ENCODE peak calls at places on chromosome 1, in seven cellular contexts. O is adipocyte, V is SJSA1, S is RWPE2, F is MM.1S, U is esophagus squamous epithelium, R is stomach. Z is an unnamed sample.

GRCh38 chr1:231419738-231420298 is 2.3 kb downstream of the EGLN1 start:
- DNase-seq in F (peak; percentile 22), R (no peak), O (no peak), U (no peak), V (peak; percentile 46), S (no peak), Z (no peak)

GRCh38 chr1:35756064-35756463 is 13.7 kb downstream of the CLSPN start:
- DNase-seq in F (no peak), O (no peak), U (no peak), R (no peak), V (no peak), S (no peak), Z (no peak)

GRCh38 chr1:167564592-167564991 is 11.0 kb upstream of the CREG1 start:
- DNase-seq in S (no peak), R (no peak), O (peak; percentile 53), F (no peak), V (no peak), U (no peak), Z (no peak)

GRCh38 chr1:235304549-235305451 is 23.2 kb downstream of the ARID4B start:
- DNase-seq in O (no peak), S (no peak), U (no peak), F (no peak), V (no peak), R (no peak), Z (no peak)

GRCh38 chr1:45543599-45544417 is 6.8 kb upstream of the AKR1A1 start:
- DNase-seq in R (peak; percentile 55), U (peak; percentile 32), S (no peak), F (peak; percentile 73), V (no peak), O (no peak), Z (no peak)

GRCh38 chr1:29105822-29106221 is 17.9 kb downstream of the TMEM200B start:
- DNase-seq in R (no peak), O (no peak), S (no peak), U (no peak), V (peak; percentile 11), F (no peak), Z (no peak)

GRCh38 chr1:209549384-209550001 is 34.0 kb upstream of the CAMK1G start:
- DNase-seq in O (no peak), F (no peak), V (no peak), U (no peak), R (no peak), S (no peak), Z (no peak)

GRCh38 chr1:36693652-36694051 is 210.9 kb upstream of the CSF3R start:
- DNase-seq in O (no peak), R (no peak), V (no peak), F (no peak), S (no peak), U (no peak), Z (no peak)

GRCh38 chr1:48677306-48678287 is 99.1 kb downstream of the BEND5 start:
- DNase-seq in R (peak; percentile 81), S (no peak), O (peak; percentile 88), F (peak; percentile 57), U (no peak), V (peak; percentile 31), Z (peak; percentile 3)

GRCh38 chr1:197632651-197633050 is 142.6 kb downstream of the DENND1B start:
- DNase-seq in R (no peak), U (no peak), O (no peak), S (no peak), V (no peak), F (no peak), Z (no peak)

DNA sequence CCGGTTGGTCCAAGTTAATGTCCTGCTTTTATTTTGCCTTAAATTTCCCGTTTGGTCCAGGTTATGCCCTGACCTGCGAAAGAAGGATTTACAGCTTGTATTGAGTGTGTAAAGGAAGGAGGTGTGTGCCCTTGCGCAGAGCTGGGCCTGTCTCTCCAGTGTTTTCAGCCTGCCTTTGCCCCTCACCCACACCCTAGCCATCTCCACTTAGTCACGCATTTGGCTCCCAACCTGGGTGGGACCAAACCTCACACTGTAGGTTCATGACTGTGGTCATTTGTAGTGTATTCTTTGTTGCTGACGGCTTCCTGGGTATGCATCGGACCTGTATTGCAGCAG is 567 bp upstream of the SRSF10 start:
- DNase-seq in V (peak; percentile 89), U (no peak), F (no peak), O (peak; percentile 41), S (peak; percentile 89), R (no peak), Z (peak; percentile 62)
- H3K4me3 ChIP-seq in V (peak overlapping the region; percentile 90), U (peak overlapping the region; percentile 95), F (peak overlapping the region; percentile 57), O (peak overlapping the region; percentile 91), S (peak overlapping the region; percentile 85), R (peak overlapping the region; percentile 86), Z (peak overlapping the region; percentile 80)

DNA sequence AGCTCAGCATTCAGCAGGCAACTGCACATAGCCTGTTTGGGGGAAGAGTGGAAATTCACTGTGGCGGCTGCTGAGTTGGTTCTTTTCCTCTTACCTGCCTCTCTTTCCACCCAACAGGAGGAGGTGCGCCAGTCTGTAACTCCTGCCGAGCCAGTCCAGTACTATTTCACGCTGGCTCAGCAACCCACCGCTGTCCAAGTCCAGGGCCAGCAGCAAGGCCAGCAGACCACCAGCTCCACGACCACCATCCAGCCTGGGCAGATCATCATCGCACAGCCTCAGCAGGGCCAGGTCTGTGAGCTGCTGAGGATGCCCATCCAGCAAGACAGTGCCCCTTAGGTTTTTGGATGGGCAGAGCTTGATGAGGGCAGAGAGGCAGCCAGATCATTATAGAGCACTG is 25.6 kb upstream of the KCNQ4 start:
- DNase-seq in U (no peak), R (no peak), S (no peak), F (no peak), O (no peak), V (no peak), Z (no peak)
- H3K4me3 ChIP-seq in U (no peak overlapping the region), R (no peak overlapping the region), S (no peak overlapping the region), F (no peak overlapping the region), O (no peak overlapping the region), V (no peak overlapping the region), Z (no peak overlapping the region)

GRCh38 chr1:27598288-27598687 is 5.7 kb downstream of the AHDC1 start:
- DNase-seq in V (no peak), O (peak; percentile 63), R (no peak), S (no peak), F (no peak), U (no peak), Z (no peak)
- H3K4me3 ChIP-seq in V (no peak overlapping the region), O (no peak overlapping the region), R (no peak overlapping the region), S (no peak overlapping the region), F (no peak overlapping the region), U (no peak overlapping the region), Z (no peak overlapping the region)

GRCh38 chr1:243420968-243421675 is 165.3 kb downstream of the SDCCAG8 start:
- DNase-seq in F (no peak), V (no peak), O (peak; percentile 31), S (no peak), R (no peak), U (no peak), Z (no peak)
- H3K4me3 ChIP-seq in F (peak overlapping the region; percentile 27), V (peak overlapping the region; percentile 13), O (peak overlapping the region; percentile 70), S (no peak overlapping the region), R (peak overlapping the region; percentile 26), U (no peak overlapping the region), Z (peak overlapping the region; percentile 3)

GRCh38 chr1:213457097-213457680 is 406.1 kb downstream of the RPS6KC1 start:
- DNase-seq in U (no peak), F (no peak), V (no peak), R (no peak), S (no peak), O (peak; percentile 12), Z (no peak)
- H3K4me3 ChIP-seq in U (no peak overlapping the region), F (no peak overlapping the region), V (no peak overlapping the region), R (no peak overlapping the region), S (no peak overlapping the region), O (no peak overlapping the region), Z (no peak overlapping the region)

GRCh38 chr1:207321790-207322530 is 482 bp downstream of the CD55 start:
- DNase-seq in V (no peak), R (no peak), U (no peak), O (peak; percentile 46), S (no peak), F (peak; percentile 19), Z (no peak)

GRCh38 chr1:207327994-207328393 is 6.5 kb downstream of the CD55 start:
- DNase-seq in U (no peak), S (no peak), V (no peak), F (no peak), O (peak; percentile 22), R (no peak), Z (no peak)

GRCh38 chr1:207321045-207321789 is at the start of gene CD55:
- DNase-seq in V (peak; percentile 98), R (peak; percentile 93), F (peak; percentile 98), S (peak; percentile 98), O (peak; percentile 94), U (peak; percentile 97), Z (peak; percentile 93)

GRCh38 chr1:207319207-207319606 is 2.3 kb upstream of the CD55 start:
- DNase-seq in F (no peak), V (no peak), U (no peak), S (no peak), O (no peak), R (no peak), Z (no peak)

GRCh38 chr1:207323425-207323976 is 2.0 kb downstream of the CD55 start:
- DNase-seq in O (no peak), R (no peak), F (no peak), V (no peak), S (no peak), U (no peak), Z (no peak)
- H3K4me3 ChIP-seq in O (no peak overlapping the region), R (no peak overlapping the region), F (no peak overlapping the region), V (no peak overlapping the region), S (no peak overlapping the region), U (peak overlapping the region; percentile 74), Z (peak overlapping the region; percentile 2)

GRCh38 chr1:203475012-203475981 is at the start of gene PRELP:
- DNase-seq in O (peak; percentile 58), U (no peak), F (no peak), V (no peak), R (peak; percentile 37), S (no peak), Z (no peak)
- H3K4me3 ChIP-seq in O (peak within 1 kb of the TSS; percentile 79), U (peak within 1 kb of the TSS; percentile 51), F (no peak within 1 kb of the TSS), V (no peak within 1 kb of the TSS), R (peak within 1 kb of the TSS; percentile 30), S (no peak within 1 kb of the TSS), Z (peak within 1 kb of the TSS; percentile 7)

DNA sequence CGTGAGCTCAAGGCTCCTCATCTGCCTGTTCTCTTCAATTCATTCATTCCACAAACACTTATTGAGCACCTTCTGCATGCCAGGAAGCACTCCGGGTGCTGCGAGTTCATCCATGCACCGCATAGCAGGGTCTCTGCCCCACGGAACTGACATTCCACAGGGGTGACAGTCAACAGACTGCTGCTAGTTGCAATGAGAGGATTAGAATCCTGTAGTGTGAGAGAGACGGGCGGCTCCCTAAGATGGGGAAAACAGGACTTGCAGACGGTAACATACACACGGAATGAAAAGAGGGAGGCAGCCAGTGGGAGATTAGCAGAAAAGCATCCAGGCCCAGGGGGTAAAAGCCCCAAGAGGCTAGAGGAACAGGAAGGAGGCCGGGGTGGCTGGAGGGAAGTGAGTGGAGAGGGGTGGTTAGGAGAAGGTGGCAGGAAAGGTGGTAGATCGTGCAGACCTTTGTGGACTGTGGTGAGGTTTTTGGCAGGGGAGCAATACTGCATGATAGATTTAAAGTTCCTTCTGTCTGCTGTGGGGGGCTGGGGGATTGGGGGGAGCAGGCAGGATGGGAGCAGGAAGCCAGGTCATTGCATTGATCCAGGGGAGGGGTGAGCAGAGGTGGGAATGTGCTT is 6.6 kb downstream of the TNFRSF8 start:
- DNase-seq in U (no peak), V (no peak), S (no peak), O (no peak), R (no peak), F (no peak), Z (no peak)
- H3K4me3 ChIP-seq in U (no peak overlapping the region), V (no peak overlapping the region), S (no peak overlapping the region), O (no peak overlapping the region), R (no peak overlapping the region), F (no peak overlapping the region), Z (no peak overlapping the region)

GRCh38 chr1:180157108-180157507 is 2.4 kb downstream of the QSOX1 start:
- DNase-seq in V (peak; percentile 37), U (no peak), S (no peak), R (no peak), F (no peak), O (peak; percentile 53), Z (no peak)
- H3K4me3 ChIP-seq in V (no peak overlapping the region), U (peak overlapping the region; percentile 99), S (no peak overlapping the region), R (peak overlapping the region; percentile 96), F (no peak overlapping the region), O (peak overlapping the region; percentile 88), Z (no peak overlapping the region)